ENCODE peak calls at places on chromosomes 4 and X, in five cellular contexts. F is AG09309; U is memory B cell; B is activated CD4-positive, alpha-beta memory T cell treated with anti-CD3 and anti-CD28 coated beads for 36 hours; G is NAMALWA. K is an unnamed sample.

GRCh38 chrX:151004085-151004484 is 20.9 kb downstream of the HMGB3 start:
- DNase-seq in F (no peak), U (no peak), B (no peak), G (no peak), K (no peak)

GRCh38 chrX:37599735-37600134 is 28.3 kb downstream of the LANCL3 start:
- DNase-seq in F (no peak), U (no peak), B (no peak), G (no peak), K (no peak)

GRCh38 chrX:139026406-139027200 is 315.1 kb upstream of the FGF13 start:
- DNase-seq in F (no peak), U (no peak), B (no peak), G (no peak), K (no peak)

GRCh38 chr4:137543198-137543597 is 10.9 kb upstream of the PCDH18 start:
- DNase-seq in F (no peak), U (no peak), B (no peak), G (no peak), K (no peak)

GRCh38 chrX:153731117-153731844 is 6.6 kb downstream of the ABCD1 start:
- DNase-seq in F (no peak), U (no peak), B (no peak), G (no peak), K (no peak)

GRCh38 chr4:145061325-145061920 is 36.6 kb downstream of the ANAPC10 start:
- DNase-seq in F (no peak), U (peak; percentile 22), B (no peak), G (peak; percentile 73), K (no peak)

GRCh38 chrX:123088930-123089329 is 95.1 kb upstream of the GRIA3 start:
- DNase-seq in F (no peak), U (no peak), B (no peak), G (no peak), K (no peak)

GRCh38 chr4:54228064-54228527 is 997 bp upstream of the PDGFRA start:
- DNase-seq in F (peak; percentile 41), U (no peak), B (peak; percentile 73), G (peak; percentile 29), K (peak; percentile 74)

GRCh38 chr4:27081675-27082579 is 221.3 kb downstream of the STIM2 start:
- DNase-seq in F (no peak), U (no peak), B (no peak), G (no peak), K (no peak)

GRCh38 chr4:39375478-39375877 is 9.3 kb upstream of the RFC1 start:
- DNase-seq in F (no peak), U (no peak), B (no peak), G (no peak), K (no peak)

GRCh38 chr4:147941373-147941772 is 209.5 kb downstream of the ARHGAP10 start:
- DNase-seq in F (no peak), U (no peak), B (no peak), G (no peak), K (no peak)

K was measured in activated CD8-positive, alpha-beta T cell treated with anti-CD3 and anti-CD28 coated beads for 36 hours.